ENCODE peak calls at places on chromosomes 4 and X, in seven cellular contexts. O is HepG2, R is K562, Z is GM23338, M is HCT116, Q is GM12878, A is SK-N-SH. G is an unnamed sample.

GRCh38 chr4:55098805-55099204 is 26.6 kb downstream of the KDR start:
- DNase-seq in A (no peak), Z (no peak), R (no peak), Q (no peak), M (no peak), O (no peak), G (no peak)

GRCh38 chr4:95288552-95288951 is 260.2 kb downstream of the UNC5C start:
- DNase-seq in M (no peak), Z (no peak), O (no peak), A (no peak), Q (no peak), R (no peak), G (no peak)

GRCh38 chr4:8289151-8289750 is 19.7 kb downstream of the HTRA3 start:
- DNase-seq in M (no peak), R (no peak), A (no peak), O (no peak), Z (no peak), Q (no peak), G (no peak)

GRCh38 chr4:143482753-143483362 is 30.6 kb upstream of the SMARCA5 start:
- DNase-seq in A (peak), M (peak), Z (peak), O (peak), Q (no peak), R (peak), G (peak)

GRCh38 chrX:115399306-115399705 is 109.8 kb downstream of the LUZP4 start:
- DNase-seq in A (no peak), R (no peak), M (no peak), Z (no peak), Q (no peak), O (no peak), G (no peak)

GRCh38 chr4:158500054-158500453 is 21.6 kb upstream of the RXFP1 start:
- DNase-seq in Q (no peak), R (no peak), M (no peak), A (no peak), O (no peak), Z (no peak), G (no peak)

GRCh38 chr4:186249785-186250739 is 15.9 kb upstream of the F11 start:
- DNase-seq in Z (peak), A (no peak), R (no peak), Q (no peak), O (no peak), M (no peak), G (no peak)

GRCh38 chr4:25397305-25397704 is 20.2 kb downstream of the ANAPC4 start:
- DNase-seq in Z (no peak), R (no peak), O (no peak), A (no peak), Q (no peak), M (no peak), G (no peak)

GRCh38 chr4:24321151-24321550 is 263.2 kb downstream of the DHX15 start:
- DNase-seq in R (no peak), M (no peak), Z (no peak), O (no peak), A (no peak), Q (no peak), G (no peak)

GRCh38 chr4:14338206-14338605 is 664.1 kb upstream of the CPEB2 start:
- DNase-seq in M (no peak), O (no peak), Z (no peak), Q (no peak), R (no peak), A (no peak), G (no peak)

GRCh38 chr4:24988776-24989175 is 42.0 kb downstream of the LGI2 start:
- DNase-seq in Q (no peak), Z (peak), M (peak), O (peak), A (no peak), R (peak), G (peak)

GRCh38 chrX:7073336-7073735 is 74.2 kb upstream of the STS start:
- DNase-seq in R (no peak), Z (no peak), O (no peak), Q (no peak), M (no peak), A (no peak), G (no peak)

GRCh38 chr4:158169931-158170690 is 2.7 kb downstream of the GASK1B start:
- DNase-seq in A (no peak), Z (no peak), R (no peak), O (peak), Q (no peak), M (no peak), G (no peak)

GRCh38 chr4:127403523-127404084 is 229.2 kb upstream of the INTU start:
- DNase-seq in M (no peak), A (no peak), Q (no peak), Z (no peak), O (no peak), R (no peak), G (no peak)

GRCh38 chr4:97153042-97153441 is 990.2 kb downstream of the STPG2 start:
- DNase-seq in Z (peak), O (peak), M (peak), R (no peak), A (peak), Q (no peak), G (peak)

GRCh38 chr4:157184300-157184699 is 36.2 kb upstream of the GRIA2 start:
- DNase-seq in A (no peak), Q (no peak), Z (no peak), O (no peak), M (no peak), R (no peak), G (no peak)

GRCh38 chr4:101835121-101835904 is 44.8 kb downstream of the BANK1 start:
- DNase-seq in Q (no peak), M (no peak), R (no peak), O (peak), Z (no peak), A (peak), G (peak)

GRCh38 chrX:134374294-134374693 is 85.7 kb upstream of the HPRT1 start:
- DNase-seq in R (no peak), Q (no peak), Z (no peak), O (no peak), A (no peak), M (no peak), G (peak)

GRCh38 chrX:155757366-155757765 is 123.8 kb upstream of the VAMP7 start:
- DNase-seq in Z (no peak), A (no peak), Q (no peak), O (no peak), R (no peak), M (no peak), G (no peak)

GRCh38 chrX:121641560-121641959 is 594.1 kb downstream of the GLUD2 start:
- DNase-seq in Q (no peak), Z (no peak), O (no peak), A (no peak), M (no peak), R (no peak), G (peak)

GRCh38 chrX:151792505-151792904 is 58.0 kb downstream of the CNGA2 start:
- DNase-seq in O (no peak), Q (no peak), A (no peak), M (no peak), Z (no peak), R (no peak), G (no peak)

GRCh38 chrX:23554304-23554703 is 113.0 kb upstream of the PRDX4 start:
- DNase-seq in A (peak), R (peak), M (peak), Z (peak), Q (no peak), O (peak), G (peak)

GRCh38 chr4:169398294-169398693 is 127.5 kb upstream of the SH3RF1 start:
- DNase-seq in A (no peak), O (no peak), M (no peak), R (no peak), Z (no peak), Q (no peak), G (no peak)

GRCh38 chrX:135009057-135009605 is 13.2 kb downstream of the RTL8B start:
- DNase-seq in A (no peak), Q (no peak), R (no peak), Z (no peak), M (no peak), O (peak), G (no peak)

GRCh38 chr4:153083447-153083921 is 120.8 kb upstream of the TRIM2 start:
- DNase-seq in Q (peak), R (peak), O (peak), Z (peak), M (peak), A (peak), G (peak)

GRCh38 chrX:116384406-116384805 is 52.0 kb upstream of the SLC6A14 start:
- DNase-seq in M (no peak), A (no peak), Z (no peak), R (no peak), Q (no peak), O (no peak), G (no peak)

GRCh38 chr4:120218981-120219380 is 152.3 kb upstream of the MAD2L1 start:
- DNase-seq in O (no peak), M (no peak), Z (no peak), R (no peak), A (no peak), Q (no peak), G (no peak)

GRCh38 chr4:177554966-177555574 is 112.8 kb upstream of the AGA start:
- DNase-seq in M (no peak), Z (peak), O (no peak), R (peak), A (peak), Q (no peak), G (peak)

GRCh38 chrX:21975827-21976226 is 35.3 kb downstream of the SMS start:
- DNase-seq in Z (peak), Q (no peak), R (no peak), M (no peak), O (no peak), A (no peak), G (no peak)

GRCh38 chr4:8205241-8205707 is 6.2 kb downstream of the SH3TC1 start:
- DNase-seq in M (no peak), R (no peak), Z (no peak), Q (no peak), O (no peak), A (peak), G (no peak)

GRCh38 chrX:75596178-75596577 is 73.3 kb upstream of the ZDHHC15 start:
- DNase-seq in Z (peak), Q (no peak), M (no peak), A (no peak), O (no peak), R (no peak), G (no peak)

GRCh38 chr4:38531126-38531737 is 132.8 kb upstream of the KLF3 start:
- DNase-seq in Z (peak), O (no peak), A (peak), R (peak), M (no peak), Q (no peak), G (no peak)

GRCh38 chr4:13905543-13905942 is 278.0 kb upstream of the BOD1L1 start:
- DNase-seq in A (no peak), M (no peak), Q (no peak), Z (no peak), R (no peak), O (no peak), G (no peak)

GRCh38 chrX:57447856-57448255 is 144.0 kb upstream of the ZXDB start:
- DNase-seq in M (no peak), Q (no peak), O (peak), A (no peak), Z (no peak), R (no peak), G (no peak)

GRCh38 chrX:36897690-36898089 is 110.5 kb upstream of the FAM47C start:
- DNase-seq in A (no peak), M (no peak), R (no peak), Z (no peak), O (no peak), Q (no peak), G (no peak)

DNA sequence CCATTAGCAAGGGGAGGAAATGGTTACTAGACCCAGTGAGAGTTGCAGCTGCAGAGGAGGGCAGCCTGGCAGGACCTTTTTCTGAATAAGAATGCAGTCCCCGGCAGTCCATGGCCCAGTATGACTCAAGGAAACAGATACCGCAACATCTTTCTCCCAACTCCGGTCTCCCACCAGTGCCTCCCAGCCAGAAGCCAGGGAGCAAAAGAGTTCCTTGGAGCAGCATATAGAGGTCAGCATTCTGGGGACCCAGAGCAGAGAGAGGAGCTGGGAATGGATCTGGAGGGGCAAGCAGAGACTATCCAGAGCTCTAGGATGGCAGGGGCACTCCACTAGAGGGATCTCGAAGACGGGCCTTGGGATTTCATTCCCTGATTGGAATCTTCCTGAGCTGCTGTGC is 339.2 kb upstream of the AADAT start:
- DNase-seq in M (no peak), O (no peak), A (no peak), Z (peak), Q (no peak), R (no peak), G (no peak)
- TF ChIP-seq REST in M (no peak), O (no peak), A (no peak), Z (no peak), Q (no peak), R (no peak), G (no peak)

GRCh38 chr4:124144302-124144701 is 568.2 kb downstream of the ANKRD50 start:
- DNase-seq in Q (no peak), O (no peak), Z (no peak), R (no peak), M (no peak), A (no peak), G (no peak)
- H3K4me2 ChIP-seq in Q (no peak), O (no peak), Z (no peak), R (no peak), M (no peak), A (no peak), G (no peak)

DNA sequence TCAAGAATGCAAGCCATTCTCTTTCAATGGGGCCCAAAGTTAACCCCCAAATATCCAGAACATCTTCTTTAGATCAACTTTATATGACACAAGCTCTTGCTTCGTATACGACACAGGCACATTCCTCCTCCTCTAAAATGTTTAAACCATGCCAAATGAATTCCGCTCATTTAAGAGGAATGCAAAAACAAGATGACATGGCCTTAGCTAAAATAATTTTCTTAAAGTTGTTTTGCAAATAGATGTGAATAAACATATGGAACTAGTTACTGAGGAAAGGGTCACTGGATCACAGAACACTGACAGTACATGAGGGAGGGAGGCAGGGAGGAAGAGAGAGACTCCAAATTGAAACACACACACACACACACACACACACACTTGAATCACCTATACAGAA is 97.4 kb downstream of the RASL11B start:
- DNase-seq in M (no peak), Z (no peak), Q (no peak), O (no peak), R (no peak), A (no peak), G (no peak)
- TF ChIP-seq REST in M (no peak), Z (no peak), Q (no peak), O (no peak), R (no peak), A (no peak), G (no peak)

GRCh38 chr4:146032234-146032860 is 93.7 kb upstream of the ZNF827 start:
- DNase-seq in R (no peak), Z (peak), M (no peak), Q (peak), O (no peak), A (no peak), G (no peak)
- H3K4me2 ChIP-seq in R (no peak), Z (no peak), M (no peak), Q (peak), O (peak), A (no peak), G (no peak)

G was measured in A549.